ENCODE peak calls at places on chromosomes 6 and 20, in four cellular contexts. B is GM12878, A is HepG2, E is H1. F is an unnamed sample.
A peak's percentile ranks its signal among the peaks of the same experiment; 100 is the strongest.

GRCh38 chr20:4533734-4534133 is 188.0 kb upstream of the PRND start:
- DNase-seq in B (no peak), A (no peak), E (no peak), F (no peak)

GRCh38 chr20:43849496-43850197 is 65.0 kb upstream of the TOX2 start:
- DNase-seq in B (no peak), E (no peak), A (no peak), F (no peak)

GRCh38 chr20:22438926-22439325 is 145.4 kb downstream of the FOXA2 start:
- DNase-seq in A (peak; percentile 54), E (no peak), B (no peak), F (no peak)

GRCh38 chr20:38825571-38825900 is 20.0 kb downstream of the PPP1R16B start:
- DNase-seq in A (no peak), B (no peak), E (no peak), F (no peak)

GRCh38 chr6:87848616-87849015 is 146.6 kb upstream of the AKIRIN2 start:
- DNase-seq in A (no peak), E (no peak), B (no peak), F (no peak)

GRCh38 chr6:34526241-34526972 is 29.7 kb downstream of the SPDEF start:
- DNase-seq in A (no peak), E (no peak), B (no peak), F (no peak)

GRCh38 chr6:116888732-116889360 is 11.8 kb downstream of the RFX6 start:
- DNase-seq in E (no peak), A (no peak), B (no peak), F (no peak)

GRCh38 chr20:11792229-11792953 is 125.3 kb upstream of the BTBD3 start:
- DNase-seq in B (no peak), A (peak; percentile 54), E (no peak), F (no peak)

GRCh38 chr6:157227202-157228166 is 95.8 kb downstream of the TMEM242 start:
- DNase-seq in B (no peak), A (no peak), E (no peak), F (no peak)

GRCh38 chr20:38295811-38296210 is 8.1 kb upstream of the BPI start:
- DNase-seq in B (no peak), A (no peak), E (no peak), F (no peak)

GRCh38 chr20:270517-270916 is 13.0 kb downstream of the DEFB132 start:
- DNase-seq in E (no peak), A (no peak), B (no peak), F (no peak)

GRCh38 chr20:15528386-15529111 is 1044.7 kb downstream of the KIF16B start:
- DNase-seq in A (no peak), E (no peak), B (no peak), F (no peak)

GRCh38 chr20:62762801-62763368 is 33.4 kb upstream of the MRGBP start:
- DNase-seq in B (no peak), E (no peak), A (no peak), F (no peak)

GRCh38 chr6:55040102-55040848 is 134.0 kb upstream of the HCRTR2 start:
- DNase-seq in B (no peak), E (no peak), A (no peak), F (no peak)

GRCh38 chr20:62804632-62805364 is at the start of gene OGFR:
- DNase-seq in E (no peak), B (no peak), A (no peak), F (no peak)

GRCh38 chr6:168177492-168177891 is 98.5 kb upstream of the FRMD1 start:
- DNase-seq in E (no peak), B (no peak), A (no peak), F (no peak)

GRCh38 chr20:17905544-17905943 is 63.0 kb downstream of the SNX5 start:
- DNase-seq in E (no peak), A (no peak), B (no peak), F (no peak)

GRCh38 chr6:69294407-69294806 is 502.4 kb downstream of the LMBRD1 start:
- DNase-seq in A (no peak), E (no peak), B (no peak), F (no peak)

GRCh38 chr20:57468523-57469417 is 56.2 kb downstream of the CTCFL start:
- DNase-seq in E (no peak), B (no peak), A (no peak), F (no peak)

GRCh38 chr20:55693646-55694045 is 311.7 kb downstream of the CBLN4 start:
- DNase-seq in A (no peak), B (no peak), E (no peak), F (no peak)

GRCh38 chr6:33787336-33787953 is 1.5 kb downstream of the LEMD2 start:
- DNase-seq in E (no peak), A (no peak), B (no peak), F (no peak)

DNA sequence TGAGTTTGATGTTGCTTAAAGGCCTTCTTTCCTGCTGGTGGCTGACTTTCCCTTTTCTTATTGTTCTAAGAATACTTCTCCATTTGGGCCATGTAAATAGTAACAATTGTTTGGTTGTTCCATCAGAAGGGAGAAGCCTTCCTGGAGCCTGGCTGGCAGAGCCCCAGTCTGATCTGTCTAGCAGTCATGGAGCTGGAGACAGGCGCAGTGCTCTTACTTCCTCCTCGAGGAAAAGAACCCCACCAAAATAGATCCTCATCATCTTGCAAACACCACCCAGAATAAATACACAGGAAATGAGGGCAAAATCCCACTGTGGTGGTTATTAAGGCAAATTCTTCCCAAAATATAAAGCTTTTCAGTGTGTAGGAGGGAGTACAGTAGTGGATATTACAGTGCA is 195.0 kb upstream of the SGK1 start:
- DNase-seq in E (no peak), B (no peak), A (no peak), F (no peak)
- TF ChIP-seq YY1 in E (no peak), B (no peak), A (no peak), F (no peak)

DNA sequence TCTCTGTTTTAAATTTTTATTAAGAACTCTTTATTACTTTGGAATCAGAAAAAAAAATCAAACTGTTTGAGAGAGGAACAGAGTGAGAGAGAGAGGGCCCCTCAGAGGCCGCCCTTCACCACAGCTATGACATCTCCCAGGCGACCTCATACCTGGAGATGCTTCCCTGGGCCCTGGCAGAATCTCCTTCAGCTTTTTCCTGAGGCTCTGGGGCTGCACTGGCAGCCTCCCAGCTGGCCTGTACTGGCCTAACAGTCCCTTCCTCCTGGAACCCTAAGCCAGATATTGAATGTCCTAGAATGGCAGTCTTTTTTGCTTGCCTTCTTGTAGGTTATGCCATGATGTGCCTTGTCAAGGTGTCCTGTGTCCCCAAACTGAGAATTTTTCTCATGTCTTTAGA is 13.7 kb downstream of the ABHD12 start:
- DNase-seq in E (no peak), B (no peak), A (no peak), F (no peak)
- TF ChIP-seq SUZ12 in E (no peak), B (no peak), A (no peak), F (no peak)

GRCh38 chr6:32191696-32192607 is 491 bp downstream of the GPSM3 start:
- DNase-seq in E (no peak), A (no peak), B (no peak), F (no peak)
- H3K4me1 ChIP-seq in E (peaks cover 40% of the 10 kb centered on the region), A (peaks cover 56% of the 10 kb centered on the region), B (peaks cover 32% of the 10 kb centered on the region), F (peaks cover 13% of the 10 kb centered on the region)

DNA sequence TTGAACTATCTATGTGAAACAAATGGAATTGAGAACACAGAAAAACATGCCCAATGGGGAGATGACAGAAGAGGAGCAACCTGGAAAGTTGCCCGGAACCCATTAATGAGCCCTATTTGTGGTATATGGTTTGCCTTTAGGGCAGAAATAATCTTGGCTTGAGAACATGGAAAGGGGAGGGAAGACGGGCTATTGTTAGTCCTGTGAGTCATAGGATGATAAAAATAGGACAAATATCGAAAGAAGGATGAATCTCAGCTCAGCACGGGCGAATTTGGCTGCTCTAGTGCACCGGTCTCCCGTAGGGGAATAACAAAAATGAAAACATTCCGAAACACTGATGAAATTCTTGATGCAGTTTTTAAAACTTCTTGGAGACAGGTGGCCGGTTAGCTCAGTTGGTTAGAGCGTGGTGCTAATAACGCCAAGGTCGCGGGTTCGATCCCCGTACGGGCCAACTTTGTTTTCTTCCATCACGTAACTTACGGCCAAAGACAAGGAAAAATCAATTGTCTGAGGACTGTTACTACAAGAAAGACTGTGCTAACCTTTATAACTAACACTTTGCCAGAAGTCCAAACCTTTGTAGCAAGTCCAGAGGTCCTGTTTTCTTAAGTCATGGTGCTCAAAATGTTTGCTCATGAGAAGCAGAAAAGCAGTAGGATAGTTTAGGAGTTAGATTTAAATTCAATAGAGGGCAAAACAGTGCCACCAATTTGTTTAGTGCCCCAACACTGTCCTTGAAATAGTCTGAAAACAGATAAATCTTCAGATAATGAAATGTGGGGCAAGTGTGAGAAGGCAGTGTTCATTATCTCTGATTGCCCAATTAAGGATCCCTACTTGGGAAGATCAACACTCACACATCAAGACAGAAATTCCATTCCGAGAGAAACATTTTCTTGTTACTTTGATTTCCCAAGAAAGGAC is 15.8 kb downstream of the HMGN4 start:
- DNase-seq in A (peak; percentile 81), E (no peak), B (no peak), F (no peak)
- TF ChIP-seq YY1 in A (no peak), E (no peak), B (peak; percentile 69), F (no peak)

GRCh38 chr20:53623454-53624206 is 30.0 kb upstream of the ZNF217 start:
- DNase-seq in B (peak; percentile 60), E (peak; percentile 29), A (peak; percentile 77), F (peak; percentile 61)
- TF ChIP-seq SUZ12 in B (no peak), E (no peak), A (no peak), F (no peak)

GRCh38 chr20:34012735-34013134 is 19.0 kb downstream of the RALY start:
- DNase-seq in A (no peak), E (no peak), B (no peak), F (no peak)
- H3K4me1 ChIP-seq in A (peaks cover 96% of the 10 kb centered on the region), E (peaks cover 30% of the 10 kb centered on the region), B (peaks cover 34% of the 10 kb centered on the region), F (peaks cover 9% of the 10 kb centered on the region)

GRCh38 chr6:111854683-111855082 is 18.6 kb downstream of the FYN start:
- DNase-seq in B (no peak), E (no peak), A (no peak), F (no peak)

GRCh38 chr6:111849298-111849697 is 24.0 kb downstream of the FYN start:
- DNase-seq in E (no peak), B (no peak), A (no peak), F (no peak)

GRCh38 chr6:111855775-111856174 is 17.5 kb downstream of the FYN start:
- DNase-seq in B (no peak), E (no peak), A (no peak), F (no peak)

GRCh38 chr6:111850288-111850937 is 22.8 kb downstream of the FYN start:
- DNase-seq in A (no peak), E (no peak), B (no peak), F (no peak)

DNA sequence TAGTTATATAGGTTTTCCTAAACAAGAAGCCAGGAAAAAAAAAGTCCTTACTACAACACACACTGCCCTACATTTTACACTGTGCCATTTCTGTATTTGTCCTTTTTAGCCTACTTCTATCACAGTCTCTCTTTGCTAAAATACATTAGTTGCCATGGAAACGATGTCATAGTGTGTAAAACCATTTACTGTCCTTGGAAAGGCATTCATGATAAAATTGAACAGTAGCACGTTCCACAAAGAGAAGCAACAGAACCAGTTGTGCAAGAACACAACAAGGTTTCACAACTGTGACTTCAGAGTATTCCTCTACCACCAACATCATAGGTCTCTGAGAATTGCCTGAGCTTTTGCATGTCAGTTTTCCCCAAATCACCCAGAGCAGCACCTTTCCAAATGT is 20.5 kb downstream of the FYN start:
- DNase-seq in B (no peak), A (peak; percentile 45), E (no peak), F (no peak)
- TF ChIP-seq YY1 in B (no peak), A (no peak), E (no peak), F (no peak)

F was measured in NT2/D1.